ENCODE peak calls at places on chromosomes 2 and 18, in seven cellular contexts. One of them, this sample, is unnamed.

GRCh38 chr2:106852103-106852502 is 33.9 kb downstream of the ST6GAL2 start:
- DNase-seq in H1: peak
- DNase-seq in mesenchymal stem cell: no peak
- DNase-seq in IMR-90: no peak
- DNase-seq in neuronal stem cell: peak
- DNase-seq in H9: peak
- DNase-seq in mesendoderm: peak
- DNase-seq in this sample: no peak

GRCh38 chr18:35672897-35673296 is 91.4 kb downstream of the GALNT1 start:
- DNase-seq in neuronal stem cell: no peak
- DNase-seq in mesendoderm: no peak
- DNase-seq in mesenchymal stem cell: no peak
- DNase-seq in H9: no peak
- DNase-seq in H1: no peak
- DNase-seq in IMR-90: peak
- DNase-seq in this sample: peak

GRCh38 chr2:178761759-178762371 is 45.4 kb downstream of the TTN start:
- DNase-seq in mesendoderm: peak
- DNase-seq in IMR-90: peak
- DNase-seq in mesenchymal stem cell: peak
- DNase-seq in neuronal stem cell: peak
- DNase-seq in H1: peak
- DNase-seq in H9: no peak
- DNase-seq in this sample: peak

GRCh38 chr2:157440404-157441071 is 3.4 kb downstream of the CYTIP start:
- DNase-seq in mesendoderm: no peak
- DNase-seq in neuronal stem cell: no peak
- DNase-seq in mesenchymal stem cell: no peak
- DNase-seq in H9: no peak
- DNase-seq in H1: no peak
- DNase-seq in IMR-90: no peak
- DNase-seq in this sample: no peak

GRCh38 chr2:64862001-64862397 is 127.2 kb upstream of the SLC1A4 start:
- DNase-seq in IMR-90: no peak
- DNase-seq in neuronal stem cell: no peak
- DNase-seq in mesenchymal stem cell: no peak
- DNase-seq in H1: no peak
- DNase-seq in mesendoderm: no peak
- DNase-seq in H9: no peak
- DNase-seq in this sample: no peak

GRCh38 chr2:729363-729762 is 52.2 kb upstream of the TMEM18 start:
- DNase-seq in H9: no peak
- DNase-seq in IMR-90: no peak
- DNase-seq in mesenchymal stem cell: no peak
- DNase-seq in H1: peak
- DNase-seq in mesendoderm: no peak
- DNase-seq in neuronal stem cell: no peak
- DNase-seq in this sample: no peak

GRCh38 chr18:63686871-63687270 is 15.9 kb upstream of the SERPINB11 start:
- DNase-seq in H1: no peak
- DNase-seq in H9: no peak
- DNase-seq in mesendoderm: no peak
- DNase-seq in neuronal stem cell: no peak
- DNase-seq in mesenchymal stem cell: no peak
- DNase-seq in IMR-90: no peak
- DNase-seq in this sample: no peak

GRCh38 chr18:12991839-12992216 is 666 bp downstream of the CEP192 start:
- DNase-seq in mesenchymal stem cell: no peak
- DNase-seq in H1: no peak
- DNase-seq in mesendoderm: no peak
- DNase-seq in H9: no peak
- DNase-seq in neuronal stem cell: no peak
- DNase-seq in IMR-90: no peak
- DNase-seq in this sample: no peak

GRCh38 chr2:73939419-73939818 is 12.7 kb downstream of the DGUOK start:
- DNase-seq in neuronal stem cell: no peak
- DNase-seq in IMR-90: peak
- DNase-seq in mesenchymal stem cell: peak
- DNase-seq in H1: peak
- DNase-seq in H9: peak
- DNase-seq in mesendoderm: peak
- DNase-seq in this sample: peak

GRCh38 chr2:172085460-172086159 is at the start of gene DLX1:
- DNase-seq in IMR-90: no peak
- DNase-seq in neuronal stem cell: no peak
- DNase-seq in H1: no peak
- DNase-seq in mesenchymal stem cell: no peak
- DNase-seq in H9: peak
- DNase-seq in mesendoderm: no peak
- DNase-seq in this sample: no peak

GRCh38 chr18:13288509-13289138 is 70.1 kb downstream of the LDLRAD4 start:
- DNase-seq in mesendoderm: no peak
- DNase-seq in H9: no peak
- DNase-seq in H1: no peak
- DNase-seq in neuronal stem cell: no peak
- DNase-seq in mesenchymal stem cell: no peak
- DNase-seq in IMR-90: no peak
- DNase-seq in this sample: no peak

GRCh38 chr18:28112056-28112470 is 64.9 kb downstream of the CDH2 start:
- DNase-seq in H9: no peak
- DNase-seq in mesenchymal stem cell: peak
- DNase-seq in IMR-90: peak
- DNase-seq in mesendoderm: peak
- DNase-seq in H1: no peak
- DNase-seq in neuronal stem cell: no peak
- DNase-seq in this sample: no peak

GRCh38 chr2:150234787-150235512 is 252.5 kb downstream of the RND3 start:
- DNase-seq in neuronal stem cell: no peak
- DNase-seq in IMR-90: peak
- DNase-seq in mesendoderm: no peak
- DNase-seq in H1: no peak
- DNase-seq in mesenchymal stem cell: peak
- DNase-seq in H9: no peak
- DNase-seq in this sample: no peak

GRCh38 chr2:19667085-19667484 is 234.7 kb downstream of the TTC32 start:
- DNase-seq in mesendoderm: peak
- DNase-seq in mesenchymal stem cell: peak
- DNase-seq in H1: no peak
- DNase-seq in IMR-90: peak
- DNase-seq in neuronal stem cell: no peak
- DNase-seq in H9: no peak
- DNase-seq in this sample: no peak

GRCh38 chr2:206981739-206982336 is 42.5 kb downstream of the CPO start:
- DNase-seq in H9: peak
- DNase-seq in mesendoderm: peak
- DNase-seq in H1: peak
- DNase-seq in neuronal stem cell: peak
- DNase-seq in mesenchymal stem cell: peak
- DNase-seq in IMR-90: peak
- DNase-seq in this sample: peak

GRCh38 chr2:46375566-46376125 is 78.4 kb downstream of the EPAS1 start:
- DNase-seq in IMR-90: no peak
- DNase-seq in mesendoderm: no peak
- DNase-seq in H9: no peak
- DNase-seq in neuronal stem cell: no peak
- DNase-seq in H1: no peak
- DNase-seq in mesenchymal stem cell: no peak
- DNase-seq in this sample: no peak

GRCh38 chr2:30948120-30948519 is 140.9 kb upstream of the CAPN13 start:
- DNase-seq in H9: no peak
- DNase-seq in neuronal stem cell: no peak
- DNase-seq in mesendoderm: no peak
- DNase-seq in mesenchymal stem cell: no peak
- DNase-seq in H1: no peak
- DNase-seq in IMR-90: no peak
- DNase-seq in this sample: no peak

DNA sequence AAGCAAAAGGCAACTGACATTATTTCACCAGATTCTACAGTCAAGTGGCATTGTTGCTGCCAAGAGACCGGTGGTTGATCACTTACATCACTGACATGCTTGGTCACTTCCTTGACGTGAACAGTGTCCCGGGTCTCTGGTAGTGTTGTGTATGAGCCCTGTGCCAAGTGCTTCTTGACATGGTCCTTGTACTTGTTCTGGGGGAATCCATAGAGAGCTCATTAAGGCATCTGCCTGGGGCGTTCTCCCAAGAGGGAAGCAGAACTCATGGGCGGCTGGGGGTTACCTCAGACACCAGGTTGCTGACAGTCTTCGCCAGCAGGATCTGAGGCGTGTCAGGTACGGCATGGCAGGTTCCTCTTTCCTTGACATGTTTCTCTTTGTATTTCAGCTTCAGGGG is 116.2 kb downstream of the RIF1 start:
- DNase-seq in mesenchymal stem cell: no peak
- DNase-seq in H9: no peak
- DNase-seq in IMR-90: no peak
- DNase-seq in neuronal stem cell: no peak
- DNase-seq in H1: no peak
- DNase-seq in mesendoderm: no peak
- DNase-seq in this sample: no peak
- H2AK5ac ChIP-seq in mesenchymal stem cell: no peak
- H2AK5ac ChIP-seq in H9: no peak
- H2AK5ac ChIP-seq in IMR-90: no peak
- H2AK5ac ChIP-seq in neuronal stem cell: no peak
- H2AK5ac ChIP-seq in H1: no peak
- H2AK5ac ChIP-seq in mesendoderm: no peak
- H2AK5ac ChIP-seq in this sample: no peak

DNA sequence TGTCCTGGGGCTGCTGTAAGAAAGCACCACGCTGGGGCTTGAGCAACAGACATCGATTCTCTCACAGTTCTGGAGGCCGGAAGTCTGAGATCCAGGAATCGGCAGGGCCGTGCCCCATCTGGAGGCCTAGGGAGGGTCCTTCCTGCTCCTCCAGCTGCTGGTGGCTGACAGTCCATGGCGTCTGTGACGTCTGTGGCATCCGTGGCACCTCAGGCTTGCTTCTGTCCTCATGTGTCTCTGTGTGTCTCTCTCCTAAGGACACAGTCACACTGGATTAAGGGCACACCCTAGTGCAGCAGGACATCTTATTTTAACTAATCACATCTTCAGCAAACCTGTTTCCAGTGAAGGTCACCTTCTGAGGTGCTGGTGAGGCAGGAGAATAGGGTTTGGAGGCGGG is 32.6 kb upstream of the KCNF1 start:
- DNase-seq in mesendoderm: no peak
- DNase-seq in neuronal stem cell: no peak
- DNase-seq in H1: no peak
- DNase-seq in mesenchymal stem cell: no peak
- DNase-seq in IMR-90: no peak
- DNase-seq in H9: no peak
- DNase-seq in this sample: no peak
- H2AK5ac ChIP-seq in mesendoderm: no peak
- H2AK5ac ChIP-seq in neuronal stem cell: no peak
- H2AK5ac ChIP-seq in H1: no peak
- H2AK5ac ChIP-seq in mesenchymal stem cell: no peak
- H2AK5ac ChIP-seq in IMR-90: no peak
- H2AK5ac ChIP-seq in H9: no peak
- H2AK5ac ChIP-seq in this sample: no peak

GRCh38 chr2:24870440-24870839 is 49.6 kb downstream of the ADCY3 start:
- DNase-seq in mesenchymal stem cell: no peak
- DNase-seq in H1: no peak
- DNase-seq in neuronal stem cell: no peak
- DNase-seq in H9: no peak
- DNase-seq in IMR-90: no peak
- DNase-seq in mesendoderm: no peak
- DNase-seq in this sample: no peak

GRCh38 chr2:24871852-24872323 is 48.1 kb downstream of the ADCY3 start:
- DNase-seq in IMR-90: peak
- DNase-seq in H9: no peak
- DNase-seq in mesendoderm: peak
- DNase-seq in mesenchymal stem cell: peak
- DNase-seq in H1: no peak
- DNase-seq in neuronal stem cell: no peak
- DNase-seq in this sample: peak

GRCh38 chr2:24873619-24874018 is 46.4 kb downstream of the ADCY3 start:
- DNase-seq in IMR-90: no peak
- DNase-seq in mesenchymal stem cell: no peak
- DNase-seq in mesendoderm: no peak
- DNase-seq in neuronal stem cell: no peak
- DNase-seq in H1: no peak
- DNase-seq in H9: no peak
- DNase-seq in this sample: peak

GRCh38 chr2:24872344-24873115 is 47.5 kb downstream of the ADCY3 start:
- DNase-seq in mesendoderm: no peak
- DNase-seq in neuronal stem cell: no peak
- DNase-seq in H1: no peak
- DNase-seq in IMR-90: no peak
- DNase-seq in H9: no peak
- DNase-seq in mesenchymal stem cell: no peak
- DNase-seq in this sample: no peak

GRCh38 chr2:24870891-24871705 is 48.9 kb downstream of the ADCY3 start:
- DNase-seq in mesenchymal stem cell: no peak
- DNase-seq in H1: no peak
- DNase-seq in IMR-90: no peak
- DNase-seq in H9: no peak
- DNase-seq in mesendoderm: no peak
- DNase-seq in neuronal stem cell: no peak
- DNase-seq in this sample: peak
- H2AK5ac ChIP-seq in mesenchymal stem cell: no peak
- H2AK5ac ChIP-seq in H1: no peak
- H2AK5ac ChIP-seq in IMR-90: peak
- H2AK5ac ChIP-seq in H9: no peak
- H2AK5ac ChIP-seq in mesendoderm: no peak
- H2AK5ac ChIP-seq in neuronal stem cell: no peak
- H2AK5ac ChIP-seq in this sample: no peak

DNA sequence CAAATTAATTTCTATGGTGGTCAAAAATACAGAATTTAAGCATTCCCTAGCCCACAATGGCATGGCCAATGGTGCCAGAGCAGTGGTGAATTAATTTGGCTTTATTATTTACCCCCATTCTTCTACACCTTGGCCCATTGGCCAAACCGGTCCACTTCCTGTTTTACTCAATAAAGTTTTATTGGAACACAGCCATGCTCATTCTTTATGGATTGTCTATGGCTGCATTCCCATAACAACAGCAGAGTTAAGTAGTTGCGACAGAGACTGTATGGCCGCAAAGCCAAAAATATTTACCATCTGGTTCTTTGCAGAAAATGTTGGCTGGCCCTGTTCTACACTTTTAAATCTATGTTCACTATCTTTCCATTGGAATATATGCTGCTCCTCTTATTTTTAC is 130.3 kb upstream of the CCDC68 start:
- DNase-seq in H9: no peak
- DNase-seq in mesenchymal stem cell: no peak
- DNase-seq in mesendoderm: no peak
- DNase-seq in H1: no peak
- DNase-seq in IMR-90: peak
- DNase-seq in neuronal stem cell: no peak
- DNase-seq in this sample: no peak
- H2AK5ac ChIP-seq in H9: no peak
- H2AK5ac ChIP-seq in mesenchymal stem cell: no peak
- H2AK5ac ChIP-seq in mesendoderm: no peak
- H2AK5ac ChIP-seq in H1: no peak
- H2AK5ac ChIP-seq in IMR-90: no peak
- H2AK5ac ChIP-seq in neuronal stem cell: no peak
- H2AK5ac ChIP-seq in this sample: no peak

DNA sequence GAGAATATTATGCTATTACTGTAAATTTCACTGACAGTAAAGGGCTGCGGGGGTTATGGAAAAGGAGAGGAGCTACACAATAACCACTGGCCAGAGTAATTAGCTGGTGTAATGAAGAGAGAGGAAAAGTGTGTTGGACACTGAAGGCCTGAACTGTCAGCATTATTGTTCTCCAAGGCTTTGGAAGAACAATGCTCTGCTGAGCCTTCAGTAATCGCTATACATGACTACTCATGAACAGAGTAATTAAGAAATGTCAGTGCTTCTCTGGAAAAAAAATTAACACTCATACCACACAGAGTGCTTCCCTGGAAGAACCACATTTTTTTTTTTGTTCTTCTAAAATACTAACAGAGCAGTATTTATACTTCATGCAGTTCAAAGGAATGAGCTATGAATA is 931.3 kb downstream of the CPS1 start:
- DNase-seq in neuronal stem cell: peak
- DNase-seq in mesendoderm: no peak
- DNase-seq in H1: no peak
- DNase-seq in mesenchymal stem cell: no peak
- DNase-seq in H9: no peak
- DNase-seq in IMR-90: no peak
- DNase-seq in this sample: no peak
- H2AK5ac ChIP-seq in neuronal stem cell: no peak
- H2AK5ac ChIP-seq in mesendoderm: no peak
- H2AK5ac ChIP-seq in H1: no peak
- H2AK5ac ChIP-seq in mesenchymal stem cell: no peak
- H2AK5ac ChIP-seq in H9: no peak
- H2AK5ac ChIP-seq in IMR-90: no peak
- H2AK5ac ChIP-seq in this sample: no peak

This sample was measured in trophoblast cell.